ENCODE peak calls at places on chromosomes 4 and X, in nine cellular contexts. One of them, this sample, is unnamed.

GRCh38 chrX:20237864-20238263 is 28.8 kb downstream of the RPS6KA3 start:
- DNase-seq in kidney: no peak
- DNase-seq in tibial nerve: no peak
- DNase-seq in left lung: no peak
- DNase-seq in transverse colon: no peak
- DNase-seq in GM23248: peak; percentile 46
- DNase-seq in CD8-positive, alpha-beta memory T cell: no peak
- DNase-seq in mammary epithelial cell: peak; percentile 11
- DNase-seq in spleen: no peak
- DNase-seq in this sample: no peak

GRCh38 chr4:89416968-89417367 is 109.4 kb upstream of the GPRIN3 start:
- DNase-seq in mammary epithelial cell: no peak
- DNase-seq in kidney: no peak
- DNase-seq in CD8-positive, alpha-beta memory T cell: no peak
- DNase-seq in tibial nerve: no peak
- DNase-seq in left lung: no peak
- DNase-seq in transverse colon: no peak
- DNase-seq in spleen: no peak
- DNase-seq in GM23248: no peak
- DNase-seq in this sample: no peak

GRCh38 chr4:158786155-158786581 is 17.3 kb downstream of the FNIP2 start:
- DNase-seq in CD8-positive, alpha-beta memory T cell: no peak
- DNase-seq in spleen: no peak
- DNase-seq in tibial nerve: no peak
- DNase-seq in mammary epithelial cell: no peak
- DNase-seq in transverse colon: no peak
- DNase-seq in GM23248: no peak
- DNase-seq in kidney: no peak
- DNase-seq in left lung: no peak
- DNase-seq in this sample: no peak

GRCh38 chr4:186203391-186203802 is 12.0 kb downstream of the CYP4V2 start:
- DNase-seq in transverse colon: no peak
- DNase-seq in kidney: no peak
- DNase-seq in left lung: no peak
- DNase-seq in GM23248: no peak
- DNase-seq in CD8-positive, alpha-beta memory T cell: peak; percentile 3
- DNase-seq in spleen: no peak
- DNase-seq in tibial nerve: no peak
- DNase-seq in mammary epithelial cell: no peak
- DNase-seq in this sample: no peak

GRCh38 chr4:19438228-19438627 is 813.5 kb upstream of the SLIT2 start:
- DNase-seq in spleen: no peak
- DNase-seq in transverse colon: no peak
- DNase-seq in left lung: no peak
- DNase-seq in GM23248: peak; percentile 42
- DNase-seq in CD8-positive, alpha-beta memory T cell: no peak
- DNase-seq in tibial nerve: no peak
- DNase-seq in kidney: no peak
- DNase-seq in mammary epithelial cell: no peak
- DNase-seq in this sample: no peak

GRCh38 chr4:102757681-102758080 is 3.1 kb downstream of the MANBA start:
- DNase-seq in spleen: no peak
- DNase-seq in tibial nerve: no peak
- DNase-seq in GM23248: no peak
- DNase-seq in kidney: no peak
- DNase-seq in mammary epithelial cell: no peak
- DNase-seq in left lung: no peak
- DNase-seq in CD8-positive, alpha-beta memory T cell: no peak
- DNase-seq in transverse colon: no peak
- DNase-seq in this sample: no peak

GRCh38 chr4:82282875-82283274 is 90.9 kb downstream of the HNRNPD start:
- DNase-seq in mammary epithelial cell: no peak
- DNase-seq in CD8-positive, alpha-beta memory T cell: no peak
- DNase-seq in transverse colon: no peak
- DNase-seq in tibial nerve: no peak
- DNase-seq in spleen: no peak
- DNase-seq in left lung: no peak
- DNase-seq in kidney: no peak
- DNase-seq in GM23248: no peak
- DNase-seq in this sample: no peak

GRCh38 chr4:35934370-35934981 is 309.8 kb downstream of the ARAP2 start:
- DNase-seq in transverse colon: no peak
- DNase-seq in CD8-positive, alpha-beta memory T cell: no peak
- DNase-seq in tibial nerve: no peak
- DNase-seq in mammary epithelial cell: peak; percentile 4
- DNase-seq in GM23248: peak; percentile 30
- DNase-seq in spleen: no peak
- DNase-seq in left lung: no peak
- DNase-seq in kidney: no peak
- DNase-seq in this sample: no peak

GRCh38 chrX:19625612-19626011 is 110.3 kb upstream of the MAP3K15 start:
- DNase-seq in tibial nerve: no peak
- DNase-seq in kidney: no peak
- DNase-seq in transverse colon: peak; percentile 25
- DNase-seq in mammary epithelial cell: peak; percentile 76
- DNase-seq in CD8-positive, alpha-beta memory T cell: peak; percentile 24
- DNase-seq in spleen: no peak
- DNase-seq in GM23248: peak; percentile 50
- DNase-seq in left lung: no peak
- DNase-seq in this sample: peak; percentile 53

GRCh38 chr4:107721436-107722090 is 1.5 kb upstream of the PAPSS1 start:
- DNase-seq in GM23248: no peak
- DNase-seq in transverse colon: peak; percentile 57
- DNase-seq in kidney: peak; percentile 74
- DNase-seq in spleen: peak; percentile 90
- DNase-seq in left lung: peak; percentile 77
- DNase-seq in mammary epithelial cell: no peak
- DNase-seq in CD8-positive, alpha-beta memory T cell: peak; percentile 25
- DNase-seq in tibial nerve: no peak
- DNase-seq in this sample: peak; percentile 15

GRCh38 chrX:41730101-41730500 is 6.1 kb downstream of the GPR82 start:
- DNase-seq in spleen: no peak
- DNase-seq in kidney: no peak
- DNase-seq in CD8-positive, alpha-beta memory T cell: no peak
- DNase-seq in GM23248: peak; percentile 1
- DNase-seq in tibial nerve: no peak
- DNase-seq in transverse colon: no peak
- DNase-seq in left lung: no peak
- DNase-seq in mammary epithelial cell: no peak
- DNase-seq in this sample: no peak

GRCh38 chrX:40199704-40200103 is 101.9 kb upstream of the BCOR start:
- DNase-seq in tibial nerve: no peak
- DNase-seq in CD8-positive, alpha-beta memory T cell: no peak
- DNase-seq in mammary epithelial cell: no peak
- DNase-seq in left lung: no peak
- DNase-seq in kidney: no peak
- DNase-seq in transverse colon: no peak
- DNase-seq in spleen: no peak
- DNase-seq in GM23248: peak; percentile 40
- DNase-seq in this sample: no peak

GRCh38 chrX:70433848-70434351 is 10.7 kb upstream of the DLG3 start:
- DNase-seq in transverse colon: peak; percentile 83
- DNase-seq in spleen: peak; percentile 93
- DNase-seq in kidney: peak; percentile 87
- DNase-seq in tibial nerve: peak; percentile 44
- DNase-seq in CD8-positive, alpha-beta memory T cell: peak; percentile 76
- DNase-seq in mammary epithelial cell: peak; percentile 42
- DNase-seq in left lung: peak; percentile 89
- DNase-seq in GM23248: peak; percentile 70
- DNase-seq in this sample: peak; percentile 76

GRCh38 chr4:110071466-110071865 is 126.9 kb downstream of the ELOVL6 start:
- DNase-seq in mammary epithelial cell: no peak
- DNase-seq in tibial nerve: no peak
- DNase-seq in transverse colon: peak; percentile 61
- DNase-seq in CD8-positive, alpha-beta memory T cell: no peak
- DNase-seq in kidney: no peak
- DNase-seq in GM23248: no peak
- DNase-seq in spleen: no peak
- DNase-seq in left lung: peak; percentile 62
- DNase-seq in this sample: no peak

GRCh38 chrX:17788439-17788838 is 51.1 kb downstream of the SCML1 start:
- DNase-seq in left lung: no peak
- DNase-seq in GM23248: peak; percentile 40
- DNase-seq in tibial nerve: peak; percentile 14
- DNase-seq in transverse colon: peak; percentile 24
- DNase-seq in spleen: no peak
- DNase-seq in mammary epithelial cell: peak; percentile 8
- DNase-seq in kidney: no peak
- DNase-seq in CD8-positive, alpha-beta memory T cell: no peak
- DNase-seq in this sample: peak; percentile 27

GRCh38 chr4:171676555-171677215 is 136.5 kb upstream of the GALNTL6 start:
- DNase-seq in tibial nerve: no peak
- DNase-seq in mammary epithelial cell: no peak
- DNase-seq in transverse colon: no peak
- DNase-seq in left lung: no peak
- DNase-seq in spleen: no peak
- DNase-seq in kidney: no peak
- DNase-seq in CD8-positive, alpha-beta memory T cell: no peak
- DNase-seq in GM23248: no peak
- DNase-seq in this sample: no peak

GRCh38 chr4:53494851-53495250 is 96.4 kb downstream of the LNX1 start:
- DNase-seq in CD8-positive, alpha-beta memory T cell: no peak
- DNase-seq in mammary epithelial cell: no peak
- DNase-seq in GM23248: no peak
- DNase-seq in transverse colon: no peak
- DNase-seq in kidney: no peak
- DNase-seq in tibial nerve: no peak
- DNase-seq in left lung: no peak
- DNase-seq in spleen: no peak
- DNase-seq in this sample: no peak

GRCh38 chrX:130741584-130741983 is 161.4 kb downstream of the ENOX2 start:
- DNase-seq in kidney: no peak
- DNase-seq in spleen: no peak
- DNase-seq in transverse colon: no peak
- DNase-seq in left lung: no peak
- DNase-seq in tibial nerve: no peak
- DNase-seq in CD8-positive, alpha-beta memory T cell: no peak
- DNase-seq in mammary epithelial cell: no peak
- DNase-seq in GM23248: no peak
- DNase-seq in this sample: no peak

GRCh38 chr4:147311956-147312355 is 168.9 kb upstream of the EDNRA start:
- DNase-seq in mammary epithelial cell: no peak
- DNase-seq in tibial nerve: no peak
- DNase-seq in kidney: no peak
- DNase-seq in left lung: no peak
- DNase-seq in transverse colon: no peak
- DNase-seq in GM23248: no peak
- DNase-seq in spleen: no peak
- DNase-seq in CD8-positive, alpha-beta memory T cell: no peak
- DNase-seq in this sample: no peak

GRCh38 chr4:142778430-142778829 is 67.7 kb downstream of the INPP4B start:
- DNase-seq in mammary epithelial cell: peak; percentile 29
- DNase-seq in CD8-positive, alpha-beta memory T cell: no peak
- DNase-seq in GM23248: peak; percentile 80
- DNase-seq in tibial nerve: no peak
- DNase-seq in spleen: no peak
- DNase-seq in left lung: no peak
- DNase-seq in transverse colon: no peak
- DNase-seq in kidney: no peak
- DNase-seq in this sample: no peak

GRCh38 chrX:46582325-46582724 is 8.8 kb downstream of the CHST7 start:
- DNase-seq in left lung: no peak
- DNase-seq in spleen: no peak
- DNase-seq in CD8-positive, alpha-beta memory T cell: no peak
- DNase-seq in transverse colon: no peak
- DNase-seq in kidney: no peak
- DNase-seq in mammary epithelial cell: peak; percentile 37
- DNase-seq in GM23248: peak; percentile 67
- DNase-seq in tibial nerve: no peak
- DNase-seq in this sample: no peak

GRCh38 chrX:141469469-141469868 is 115.1 kb downstream of the SPANXA1 start:
- DNase-seq in tibial nerve: no peak
- DNase-seq in transverse colon: no peak
- DNase-seq in spleen: no peak
- DNase-seq in GM23248: peak; percentile 6
- DNase-seq in left lung: no peak
- DNase-seq in mammary epithelial cell: peak; percentile 14
- DNase-seq in CD8-positive, alpha-beta memory T cell: no peak
- DNase-seq in kidney: no peak
- DNase-seq in this sample: no peak

GRCh38 chr4:20831746-20832145 is 131.5 kb downstream of the PACRGL start:
- DNase-seq in spleen: no peak
- DNase-seq in transverse colon: no peak
- DNase-seq in kidney: no peak
- DNase-seq in left lung: no peak
- DNase-seq in GM23248: peak; percentile 23
- DNase-seq in CD8-positive, alpha-beta memory T cell: no peak
- DNase-seq in tibial nerve: no peak
- DNase-seq in mammary epithelial cell: no peak
- DNase-seq in this sample: no peak
- H3K4me3 ChIP-seq in spleen: no peak overlapping the region
- H3K4me3 ChIP-seq in transverse colon: no peak overlapping the region
- H3K4me3 ChIP-seq in kidney: no peak overlapping the region
- H3K4me3 ChIP-seq in left lung: no peak overlapping the region
- H3K4me3 ChIP-seq in GM23248: no peak overlapping the region
- H3K4me3 ChIP-seq in CD8-positive, alpha-beta memory T cell: no peak overlapping the region
- H3K4me3 ChIP-seq in tibial nerve: no peak overlapping the region
- H3K4me3 ChIP-seq in mammary epithelial cell: no peak overlapping the region
- H3K4me3 ChIP-seq in this sample: no peak overlapping the region

DNA sequence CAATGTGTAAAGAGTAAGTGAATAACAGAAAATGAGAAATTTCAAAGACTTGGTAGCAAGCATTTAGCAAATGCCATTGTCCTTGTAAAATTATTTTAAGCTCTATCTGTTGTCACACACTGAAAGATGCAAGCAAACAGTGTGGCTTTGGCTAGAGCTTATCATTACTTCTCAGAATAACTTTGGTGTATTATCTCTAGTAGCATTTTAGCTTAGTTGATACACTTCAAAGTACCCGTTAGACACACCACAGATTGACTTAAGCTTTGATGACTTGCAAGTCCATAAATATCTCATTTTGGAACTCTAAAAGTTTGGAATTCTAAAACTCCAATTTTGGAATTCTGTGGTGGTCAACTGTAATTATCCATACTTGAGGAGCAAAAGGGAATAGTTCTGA is 98.6 kb downstream of the PDLIM5 start:
- DNase-seq in tibial nerve: no peak
- DNase-seq in GM23248: no peak
- DNase-seq in spleen: no peak
- DNase-seq in CD8-positive, alpha-beta memory T cell: no peak
- DNase-seq in mammary epithelial cell: no peak
- DNase-seq in transverse colon: no peak
- DNase-seq in left lung: no peak
- DNase-seq in kidney: no peak
- DNase-seq in this sample: no peak
- H3K4me1 ChIP-seq in tibial nerve: no peaks in the 10 kb centered on the region
- H3K4me1 ChIP-seq in GM23248: peaks cover 52% of the 10 kb centered on the region
- H3K4me1 ChIP-seq in spleen: no peaks in the 10 kb centered on the region
- H3K4me1 ChIP-seq in CD8-positive, alpha-beta memory T cell: no peaks in the 10 kb centered on the region
- H3K4me1 ChIP-seq in mammary epithelial cell: peaks cover 32% of the 10 kb centered on the region
- H3K4me1 ChIP-seq in transverse colon: no peaks in the 10 kb centered on the region
- H3K4me1 ChIP-seq in left lung: peaks cover 4% of the 10 kb centered on the region
- H3K4me1 ChIP-seq in kidney: peaks cover 4% of the 10 kb centered on the region
- H3K4me1 ChIP-seq in this sample: no peaks in the 10 kb centered on the region

GRCh38 chrX:45186643-45187026 is 14.0 kb downstream of the DIPK2B start:
- DNase-seq in mammary epithelial cell: no peak
- DNase-seq in spleen: no peak
- DNase-seq in GM23248: no peak
- DNase-seq in CD8-positive, alpha-beta memory T cell: no peak
- DNase-seq in tibial nerve: no peak
- DNase-seq in kidney: no peak
- DNase-seq in left lung: no peak
- DNase-seq in transverse colon: no peak
- DNase-seq in this sample: no peak
- H3K4me3 ChIP-seq in mammary epithelial cell: no peak overlapping the region
- H3K4me3 ChIP-seq in spleen: no peak overlapping the region
- H3K4me3 ChIP-seq in GM23248: peak overlapping the region; percentile 85
- H3K4me3 ChIP-seq in CD8-positive, alpha-beta memory T cell: peak overlapping the region; percentile 69
- H3K4me3 ChIP-seq in tibial nerve: no peak overlapping the region
- H3K4me3 ChIP-seq in kidney: peak overlapping the region; percentile 71
- H3K4me3 ChIP-seq in left lung: peak overlapping the region; percentile 26
- H3K4me3 ChIP-seq in transverse colon: no peak overlapping the region
- H3K4me3 ChIP-seq in this sample: peak overlapping the region; percentile 65

GRCh38 chr4:780730-781492 is 45.0 kb downstream of the CPLX1 start:
- DNase-seq in transverse colon: no peak
- DNase-seq in left lung: no peak
- DNase-seq in CD8-positive, alpha-beta memory T cell: no peak
- DNase-seq in GM23248: peak; percentile 38
- DNase-seq in mammary epithelial cell: no peak
- DNase-seq in kidney: peak; percentile 85
- DNase-seq in tibial nerve: no peak
- DNase-seq in spleen: no peak
- DNase-seq in this sample: no peak
- H3K4me1 ChIP-seq in transverse colon: peaks cover 15% of the 10 kb centered on the region
- H3K4me1 ChIP-seq in left lung: peaks cover 23% of the 10 kb centered on the region
- H3K4me1 ChIP-seq in CD8-positive, alpha-beta memory T cell: peaks cover 32% of the 10 kb centered on the region
- H3K4me1 ChIP-seq in GM23248: peaks cover 14% of the 10 kb centered on the region
- H3K4me1 ChIP-seq in mammary epithelial cell: peaks cover 17% of the 10 kb centered on the region
- H3K4me1 ChIP-seq in kidney: peaks cover 28% of the 10 kb centered on the region
- H3K4me1 ChIP-seq in tibial nerve: peaks cover 34% of the 10 kb centered on the region
- H3K4me1 ChIP-seq in spleen: peaks cover 28% of the 10 kb centered on the region
- H3K4me1 ChIP-seq in this sample: peaks cover 31% of the 10 kb centered on the region

This sample was measured in naive thymus-derived CD4-positive, alpha-beta T cell.